ENCODE peak calls at places on chromosomes 2 and 18, in seven cellular contexts. Z, X, F, W, O, R and T are unnamed samples.

GRCh38 chr2:239830066-239830717 is 194.9 kb downstream of the NDUFA10 start:
- DNase-seq in R (no peak), X (no peak), O (no peak), Z (no peak), W (no peak), F (no peak), T (no peak)

GRCh38 chr18:79853303-79853992 is 55.7 kb downstream of the KCNG2 start:
- DNase-seq in W (no peak), Z (no peak), F (no peak), R (no peak), X (no peak), O (no peak), T (no peak)

GRCh38 chr2:63047534-63048281 is 2.9 kb upstream of the OTX1 start:
- DNase-seq in R (no peak), O (no peak), F (no peak), Z (no peak), X (no peak), W (peak), T (no peak)

GRCh38 chr2:128414351-128414750 is 95.7 kb upstream of the HS6ST1 start:
- DNase-seq in R (no peak), O (no peak), Z (no peak), F (no peak), X (no peak), W (no peak), T (no peak)

GRCh38 chr2:30713698-30714097 is 93.5 kb downstream of the CAPN13 start:
- DNase-seq in Z (no peak), X (no peak), W (no peak), R (no peak), F (no peak), O (no peak), T (no peak)

GRCh38 chr2:76427447-76427846 is 716.7 kb upstream of the GCFC2 start:
- DNase-seq in F (no peak), W (no peak), Z (no peak), R (no peak), X (no peak), O (no peak), T (no peak)

GRCh38 chr2:124145982-124146381 is 120.9 kb downstream of the CNTNAP5 start:
- DNase-seq in W (no peak), O (no peak), F (no peak), R (no peak), Z (no peak), X (no peak), T (no peak)

GRCh38 chr2:218020281-218020680 is 17.5 kb upstream of the TNS1 start:
- DNase-seq in W (no peak), X (no peak), O (no peak), F (no peak), Z (no peak), R (no peak), T (no peak)

GRCh38 chr2:88874063-88874657 is 182.7 kb downstream of the RPIA start:
- DNase-seq in W (peak), O (peak), X (peak), Z (no peak), R (no peak), F (peak), T (peak)

GRCh38 chr2:68974946-68975665 is 670 bp downstream of the GKN1 start:
- DNase-seq in W (no peak), R (no peak), O (no peak), X (no peak), Z (no peak), F (peak), T (no peak)

GRCh38 chr2:189129971-189130370 is 49.6 kb downstream of the COL5A2 start:
- DNase-seq in X (no peak), F (peak), W (no peak), R (peak), Z (peak), O (no peak), T (no peak)

GRCh38 chr2:55232863-55233657 is 572 bp downstream of the RPS27A start:
- DNase-seq in W (peak), F (peak), Z (no peak), R (no peak), O (peak), X (peak), T (no peak)

GRCh38 chr18:45063246-45064038 is 382.8 kb downstream of the SETBP1 start:
- DNase-seq in Z (no peak), R (no peak), O (no peak), X (no peak), F (no peak), W (no peak), T (no peak)

GRCh38 chr18:32310119-32310518 is 120.3 kb downstream of the MEP1B start:
- DNase-seq in O (no peak), W (no peak), X (no peak), F (peak), R (no peak), Z (no peak), T (no peak)

GRCh38 chr18:58341913-58342312 is 287.0 kb downstream of the ALPK2 start:
- DNase-seq in W (no peak), F (no peak), X (no peak), O (no peak), Z (no peak), R (no peak), T (no peak)

GRCh38 chr2:96882906-96883305 is 13.0 kb upstream of the SEMA4C start:
- DNase-seq in O (no peak), F (no peak), W (no peak), Z (no peak), R (no peak), X (no peak), T (no peak)
- H3K4me3 ChIP-seq in O (no peak), F (no peak), W (no peak), Z (no peak), R (no peak), X (no peak), T (no peak)

GRCh38 chr18:27621236-27621890 is 436.3 kb upstream of the CHST9 start:
- DNase-seq in X (no peak), O (no peak), Z (no peak), F (no peak), R (no peak), W (no peak), T (no peak)

GRCh38 chr18:27619906-27620305 is 434.8 kb upstream of the CHST9 start:
- DNase-seq in O (no peak), F (no peak), R (no peak), X (no peak), Z (no peak), W (no peak), T (no peak)

GRCh38 chr18:27616324-27616723 is 431.2 kb upstream of the CHST9 start:
- DNase-seq in R (no peak), X (no peak), Z (no peak), F (no peak), W (no peak), O (no peak), T (no peak)

GRCh38 chr18:27619259-27619772 is 434.2 kb upstream of the CHST9 start:
- DNase-seq in Z (no peak), W (no peak), F (no peak), R (no peak), X (no peak), O (no peak), T (no peak)

DNA sequence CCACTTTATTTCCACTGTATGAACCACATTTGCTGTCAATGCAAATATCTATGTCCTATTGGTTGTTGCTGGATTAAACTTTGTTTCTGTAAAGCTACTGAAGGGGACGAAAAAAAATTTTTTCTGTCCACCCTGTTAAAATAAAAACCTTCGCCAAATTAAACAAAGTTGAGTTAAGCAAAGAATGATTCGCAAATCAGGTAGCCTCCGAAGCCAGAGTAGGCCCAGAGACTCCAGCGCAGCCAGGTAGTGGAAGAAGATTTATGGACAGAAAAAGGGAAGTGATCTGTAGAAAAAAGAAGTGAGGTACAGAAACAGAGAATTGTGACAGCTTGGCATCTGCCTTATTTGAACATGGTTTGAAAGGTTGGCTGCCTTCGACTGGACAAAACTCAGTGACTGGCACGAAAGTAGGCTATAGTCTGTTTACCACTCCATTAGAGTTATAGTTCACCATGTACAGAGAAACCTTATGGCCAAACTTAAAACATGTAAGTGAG is 430.3 kb upstream of the CHST9 start:
- DNase-seq in O (no peak), W (no peak), F (no peak), R (no peak), Z (no peak), X (no peak), T (no peak)
- H3K4me3 ChIP-seq in O (no peak), W (no peak), F (no peak), R (no peak), Z (no peak), X (no peak), T (no peak)

GRCh38 chr2:44087714-44088092 is 81.0 kb upstream of the PPM1B start:
- DNase-seq in W (peak), R (no peak), X (no peak), O (no peak), F (no peak), Z (no peak), T (no peak)
- H3K4me3 ChIP-seq in W (peak), R (no peak), X (peak), O (no peak), F (peak), Z (no peak), T (no peak)

DNA sequence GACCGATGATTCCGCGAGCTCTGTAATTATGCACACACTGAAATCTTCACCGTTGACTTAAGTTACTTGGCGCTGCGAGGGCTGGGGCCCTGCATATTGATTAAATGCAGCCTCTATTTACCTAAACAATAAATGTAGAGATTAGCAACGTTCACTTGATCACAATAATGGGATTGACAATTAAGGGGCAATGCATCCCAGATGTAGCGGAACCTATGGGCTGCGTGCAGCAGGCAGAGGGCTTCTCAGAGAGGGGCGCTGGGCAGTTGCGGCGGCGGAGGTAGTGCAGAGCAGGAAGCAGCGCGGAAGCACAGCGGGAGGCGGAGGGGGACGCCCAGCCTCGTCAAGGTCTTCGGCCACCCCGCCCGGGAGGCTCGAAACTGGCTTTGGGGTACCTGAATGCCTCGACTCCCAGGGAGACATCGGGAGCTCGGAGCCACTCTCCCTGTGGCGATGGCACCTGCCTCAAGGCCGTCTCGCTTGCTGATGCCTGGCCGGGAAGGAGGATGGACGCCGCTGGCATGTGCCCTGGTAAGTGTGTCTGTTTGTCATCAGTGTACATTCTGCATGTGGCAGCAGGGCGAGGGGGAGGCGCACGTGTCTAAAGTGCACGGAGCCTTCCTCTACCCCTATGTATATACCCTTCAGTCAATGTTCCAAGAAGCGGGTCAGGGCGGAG is 7.7 kb upstream of the SP9 start:
- DNase-seq in X (no peak), O (no peak), Z (no peak), R (no peak), F (no peak), W (peak), T (no peak)
- H3K4me3 ChIP-seq in X (peak), O (no peak), Z (peak), R (peak), F (peak), W (peak), T (peak)

DNA sequence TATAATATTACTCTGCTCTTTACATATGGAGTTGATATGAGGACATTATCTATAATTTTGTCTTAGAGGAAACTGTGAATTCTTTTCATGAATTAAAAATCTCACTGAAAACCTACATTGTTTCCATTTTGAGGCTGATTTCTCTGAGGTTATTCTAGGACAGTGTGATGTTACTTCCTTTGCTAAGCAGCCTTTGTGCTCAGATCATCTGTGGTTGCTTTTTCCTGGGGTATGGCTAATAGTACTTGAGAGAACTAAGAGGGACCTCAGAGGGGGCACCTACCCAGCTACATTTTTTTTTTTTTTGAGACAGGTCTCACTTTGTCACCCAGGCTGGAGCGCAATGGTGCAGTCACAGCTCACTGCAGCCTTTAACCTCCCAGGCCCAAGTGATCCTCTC is 8.7 kb upstream of the MPP4 start:
- DNase-seq in F (no peak), R (no peak), W (no peak), X (no peak), O (no peak), Z (no peak), T (no peak)
- H3K4me3 ChIP-seq in F (no peak), R (no peak), W (no peak), X (no peak), O (no peak), Z (no peak), T (no peak)

DNA sequence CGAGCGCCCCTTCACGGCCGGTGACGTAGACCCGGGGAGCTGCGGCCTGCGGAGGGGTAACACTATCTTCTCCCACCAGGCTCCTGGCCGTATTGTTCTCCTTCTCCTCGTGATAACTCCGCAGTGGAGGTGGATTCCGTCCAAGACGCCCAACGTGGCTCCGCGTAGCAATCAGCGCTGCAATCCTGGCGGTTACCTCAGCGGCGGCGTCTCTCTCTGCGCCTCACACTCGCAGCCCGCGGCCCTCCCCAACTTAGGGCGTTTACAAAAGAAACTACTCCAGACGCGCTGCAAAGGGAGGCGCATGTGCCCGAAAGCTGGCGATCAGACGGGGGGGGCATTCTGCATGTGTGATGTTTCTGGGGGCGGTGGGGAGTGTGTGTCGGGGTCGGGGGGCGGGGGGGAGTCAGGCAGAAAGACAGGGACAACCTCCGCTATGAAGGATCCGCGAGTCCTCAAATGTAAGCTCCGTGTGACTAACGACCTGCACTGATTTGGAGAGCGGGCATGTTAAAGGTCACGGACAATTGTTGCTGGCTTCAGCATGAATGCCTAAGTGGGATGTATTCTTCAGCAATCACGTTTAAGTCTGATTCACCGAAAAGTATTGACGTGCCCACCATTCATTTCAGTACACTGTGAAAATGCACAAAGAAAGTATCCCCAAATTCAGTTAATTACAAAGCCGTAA is 1.3 kb upstream of the ZNF516 start:
- DNase-seq in O (peak), F (peak), W (peak), X (peak), R (no peak), Z (no peak), T (no peak)
- H3K4me3 ChIP-seq in O (no peak), F (peak), W (peak), X (peak), R (peak), Z (peak), T (peak)

DNA sequence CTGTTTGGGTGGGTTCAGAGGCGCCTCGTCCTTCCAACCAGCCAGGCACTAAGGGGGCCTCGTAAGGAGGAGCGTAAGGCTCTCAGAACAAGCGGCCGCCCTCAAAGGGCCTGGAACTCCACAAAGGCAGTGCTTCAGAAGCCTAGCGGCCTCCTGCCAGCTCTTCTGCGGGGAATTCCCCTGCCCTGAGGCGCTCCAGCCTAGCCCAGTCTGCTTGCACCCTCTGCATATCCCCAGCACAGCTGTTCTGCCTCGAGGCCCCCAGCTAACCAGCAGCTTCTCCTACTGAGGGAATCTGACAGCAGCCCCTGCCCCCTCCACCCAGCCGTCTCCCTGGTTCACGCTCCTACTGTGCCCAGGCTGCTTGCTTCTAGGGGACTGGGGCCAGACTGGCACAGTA is 265.9 kb downstream of the TFCP2L1 start:
- DNase-seq in R (no peak), Z (no peak), O (peak), X (no peak), F (no peak), W (peak), T (no peak)
- H3K4me3 ChIP-seq in R (no peak), Z (no peak), O (no peak), X (no peak), F (no peak), W (no peak), T (no peak)

GRCh38 chr2:109032229-109032800 is 43.3 kb upstream of the EDAR start:
- DNase-seq in F (no peak), X (no peak), Z (no peak), W (no peak), R (no peak), O (no peak), T (no peak)
- H3K4me3 ChIP-seq in F (peak), X (peak), Z (no peak), W (peak), R (no peak), O (no peak), T (no peak)